ENCODE peak calls at places on chromosome 5, in nine cellular contexts. One of them, this sample, is unnamed.

GRCh38 chr5:123116757-123117156 is 27.7 kb downstream of the PRDM6 start:
- DNase-seq in upper lobe of right lung: no peak
- DNase-seq in pancreas: no peak
- DNase-seq in Caco-2: no peak
- DNase-seq in hepatocyte: no peak
- DNase-seq in GF-D8: no peak
- DNase-seq in activated T-cell treated with anti-CD3 and anti-CD28 coated beads, Interleukin-2, amount 50 U/mL, for 4 hours: no peak
- DNase-seq in GM04504: no peak
- DNase-seq in activated CD4-positive, alpha-beta T cell treated with anti-CD3 and anti-CD28 coated beads for 4 hours: no peak
- DNase-seq in this sample: no peak

GRCh38 chr5:157740211-157740610 is 3.3 kb upstream of the LSM11 start:
- DNase-seq in upper lobe of right lung: no peak
- DNase-seq in pancreas: no peak
- DNase-seq in Caco-2: no peak
- DNase-seq in hepatocyte: peak
- DNase-seq in GF-D8: no peak
- DNase-seq in activated T-cell treated with anti-CD3 and anti-CD28 coated beads, Interleukin-2, amount 50 U/mL, for 4 hours: no peak
- DNase-seq in GM04504: no peak
- DNase-seq in activated CD4-positive, alpha-beta T cell treated with anti-CD3 and anti-CD28 coated beads for 4 hours: peak
- DNase-seq in this sample: no peak

GRCh38 chr5:111726986-111727385 is 30.0 kb downstream of the NREP start:
- DNase-seq in upper lobe of right lung: no peak
- DNase-seq in pancreas: no peak
- DNase-seq in Caco-2: no peak
- DNase-seq in hepatocyte: no peak
- DNase-seq in GF-D8: no peak
- DNase-seq in activated T-cell treated with anti-CD3 and anti-CD28 coated beads, Interleukin-2, amount 50 U/mL, for 4 hours: no peak
- DNase-seq in GM04504: no peak
- DNase-seq in activated CD4-positive, alpha-beta T cell treated with anti-CD3 and anti-CD28 coated beads for 4 hours: no peak
- DNase-seq in this sample: no peak

GRCh38 chr5:53983568-53984465 is 326.6 kb downstream of the ARL15 start:
- DNase-seq in upper lobe of right lung: no peak
- DNase-seq in pancreas: no peak
- DNase-seq in Caco-2: no peak
- DNase-seq in hepatocyte: no peak
- DNase-seq in GF-D8: no peak
- DNase-seq in activated T-cell treated with anti-CD3 and anti-CD28 coated beads, Interleukin-2, amount 50 U/mL, for 4 hours: no peak
- DNase-seq in GM04504: peak
- DNase-seq in activated CD4-positive, alpha-beta T cell treated with anti-CD3 and anti-CD28 coated beads for 4 hours: no peak
- DNase-seq in this sample: no peak

GRCh38 chr5:39503148-39503547 is 78.4 kb upstream of the DAB2 start:
- DNase-seq in upper lobe of right lung: no peak
- DNase-seq in pancreas: no peak
- DNase-seq in Caco-2: no peak
- DNase-seq in hepatocyte: no peak
- DNase-seq in GF-D8: no peak
- DNase-seq in activated T-cell treated with anti-CD3 and anti-CD28 coated beads, Interleukin-2, amount 50 U/mL, for 4 hours: no peak
- DNase-seq in GM04504: peak
- DNase-seq in activated CD4-positive, alpha-beta T cell treated with anti-CD3 and anti-CD28 coated beads for 4 hours: no peak
- DNase-seq in this sample: no peak

GRCh38 chr5:54514841-54515432 is 2.6 kb upstream of the SNX18 start:
- DNase-seq in upper lobe of right lung: no peak
- DNase-seq in pancreas: no peak
- DNase-seq in Caco-2: no peak
- DNase-seq in hepatocyte: no peak
- DNase-seq in GF-D8: no peak
- DNase-seq in activated T-cell treated with anti-CD3 and anti-CD28 coated beads, Interleukin-2, amount 50 U/mL, for 4 hours: no peak
- DNase-seq in GM04504: peak
- DNase-seq in activated CD4-positive, alpha-beta T cell treated with anti-CD3 and anti-CD28 coated beads for 4 hours: no peak
- DNase-seq in this sample: no peak

GRCh38 chr5:100901851-100902341 is 1.2 kb downstream of the ST8SIA4 start:
- DNase-seq in upper lobe of right lung: no peak
- DNase-seq in pancreas: no peak
- DNase-seq in Caco-2: no peak
- DNase-seq in hepatocyte: peak
- DNase-seq in GF-D8: peak
- DNase-seq in activated T-cell treated with anti-CD3 and anti-CD28 coated beads, Interleukin-2, amount 50 U/mL, for 4 hours: peak
- DNase-seq in GM04504: no peak
- DNase-seq in activated CD4-positive, alpha-beta T cell treated with anti-CD3 and anti-CD28 coated beads for 4 hours: peak
- DNase-seq in this sample: no peak

GRCh38 chr5:142312399-142312798 is 12.4 kb downstream of the SPRY4 start:
- DNase-seq in upper lobe of right lung: no peak
- DNase-seq in pancreas: no peak
- DNase-seq in Caco-2: no peak
- DNase-seq in hepatocyte: no peak
- DNase-seq in GF-D8: no peak
- DNase-seq in activated T-cell treated with anti-CD3 and anti-CD28 coated beads, Interleukin-2, amount 50 U/mL, for 4 hours: no peak
- DNase-seq in GM04504: no peak
- DNase-seq in activated CD4-positive, alpha-beta T cell treated with anti-CD3 and anti-CD28 coated beads for 4 hours: no peak
- DNase-seq in this sample: no peak

GRCh38 chr5:17019324-17019723 is 83.2 kb upstream of the MYO10 start:
- DNase-seq in upper lobe of right lung: no peak
- DNase-seq in pancreas: no peak
- DNase-seq in Caco-2: no peak
- DNase-seq in hepatocyte: no peak
- DNase-seq in GF-D8: no peak
- DNase-seq in activated T-cell treated with anti-CD3 and anti-CD28 coated beads, Interleukin-2, amount 50 U/mL, for 4 hours: no peak
- DNase-seq in GM04504: no peak
- DNase-seq in activated CD4-positive, alpha-beta T cell treated with anti-CD3 and anti-CD28 coated beads for 4 hours: no peak
- DNase-seq in this sample: no peak

GRCh38 chr5:134203630-134204029 is 22.2 kb downstream of the PPP2CA start:
- DNase-seq in upper lobe of right lung: no peak
- DNase-seq in pancreas: no peak
- DNase-seq in Caco-2: no peak
- DNase-seq in hepatocyte: no peak
- DNase-seq in GF-D8: no peak
- DNase-seq in activated T-cell treated with anti-CD3 and anti-CD28 coated beads, Interleukin-2, amount 50 U/mL, for 4 hours: no peak
- DNase-seq in GM04504: no peak
- DNase-seq in activated CD4-positive, alpha-beta T cell treated with anti-CD3 and anti-CD28 coated beads for 4 hours: no peak
- DNase-seq in this sample: no peak

GRCh38 chr5:150399158-150400019 is 13.3 kb downstream of the CD74 start:
- DNase-seq in upper lobe of right lung: no peak
- DNase-seq in pancreas: no peak
- DNase-seq in Caco-2: no peak
- DNase-seq in hepatocyte: no peak
- DNase-seq in GF-D8: no peak
- DNase-seq in activated T-cell treated with anti-CD3 and anti-CD28 coated beads, Interleukin-2, amount 50 U/mL, for 4 hours: no peak
- DNase-seq in GM04504: no peak
- DNase-seq in activated CD4-positive, alpha-beta T cell treated with anti-CD3 and anti-CD28 coated beads for 4 hours: no peak
- DNase-seq in this sample: no peak

GRCh38 chr5:44568519-44568918 is 179.3 kb upstream of the FGF10 start:
- DNase-seq in upper lobe of right lung: no peak
- DNase-seq in pancreas: no peak
- DNase-seq in Caco-2: no peak
- DNase-seq in hepatocyte: no peak
- DNase-seq in GF-D8: no peak
- DNase-seq in activated T-cell treated with anti-CD3 and anti-CD28 coated beads, Interleukin-2, amount 50 U/mL, for 4 hours: no peak
- DNase-seq in GM04504: no peak
- DNase-seq in activated CD4-positive, alpha-beta T cell treated with anti-CD3 and anti-CD28 coated beads for 4 hours: no peak
- DNase-seq in this sample: no peak

GRCh38 chr5:43627028-43627427 is 24.0 kb downstream of the NNT start:
- DNase-seq in upper lobe of right lung: no peak
- DNase-seq in pancreas: no peak
- DNase-seq in Caco-2: peak
- DNase-seq in hepatocyte: peak
- DNase-seq in GF-D8: no peak
- DNase-seq in activated T-cell treated with anti-CD3 and anti-CD28 coated beads, Interleukin-2, amount 50 U/mL, for 4 hours: no peak
- DNase-seq in GM04504: no peak
- DNase-seq in activated CD4-positive, alpha-beta T cell treated with anti-CD3 and anti-CD28 coated beads for 4 hours: no peak
- DNase-seq in this sample: peak

GRCh38 chr5:179616002-179616594 is 7.4 kb downstream of the HNRNPH1 start:
- DNase-seq in upper lobe of right lung: peak
- DNase-seq in pancreas: no peak
- DNase-seq in Caco-2: no peak
- DNase-seq in hepatocyte: no peak
- DNase-seq in GF-D8: no peak
- DNase-seq in activated T-cell treated with anti-CD3 and anti-CD28 coated beads, Interleukin-2, amount 50 U/mL, for 4 hours: no peak
- DNase-seq in GM04504: no peak
- DNase-seq in activated CD4-positive, alpha-beta T cell treated with anti-CD3 and anti-CD28 coated beads for 4 hours: no peak
- DNase-seq in this sample: no peak

GRCh38 chr5:115179959-115180709 is 10.4 kb upstream of the TRIM36 start:
- DNase-seq in upper lobe of right lung: peak
- DNase-seq in pancreas: no peak
- DNase-seq in Caco-2: no peak
- DNase-seq in hepatocyte: peak
- DNase-seq in GF-D8: no peak
- DNase-seq in activated T-cell treated with anti-CD3 and anti-CD28 coated beads, Interleukin-2, amount 50 U/mL, for 4 hours: no peak
- DNase-seq in GM04504: no peak
- DNase-seq in activated CD4-positive, alpha-beta T cell treated with anti-CD3 and anti-CD28 coated beads for 4 hours: peak
- DNase-seq in this sample: no peak

GRCh38 chr5:80069918-80070318 is 34.8 kb downstream of the THBS4 start:
- DNase-seq in upper lobe of right lung: peak
- DNase-seq in pancreas: no peak
- DNase-seq in Caco-2: no peak
- DNase-seq in hepatocyte: no peak
- DNase-seq in GF-D8: no peak
- DNase-seq in activated T-cell treated with anti-CD3 and anti-CD28 coated beads, Interleukin-2, amount 50 U/mL, for 4 hours: no peak
- DNase-seq in GM04504: no peak
- DNase-seq in activated CD4-positive, alpha-beta T cell treated with anti-CD3 and anti-CD28 coated beads for 4 hours: no peak
- DNase-seq in this sample: no peak

GRCh38 chr5:88787856-88788255 is 95.1 kb downstream of the MEF2C start:
- DNase-seq in upper lobe of right lung: no peak
- DNase-seq in pancreas: no peak
- DNase-seq in Caco-2: no peak
- DNase-seq in hepatocyte: no peak
- DNase-seq in GF-D8: no peak
- DNase-seq in activated T-cell treated with anti-CD3 and anti-CD28 coated beads, Interleukin-2, amount 50 U/mL, for 4 hours: no peak
- DNase-seq in GM04504: no peak
- DNase-seq in activated CD4-positive, alpha-beta T cell treated with anti-CD3 and anti-CD28 coated beads for 4 hours: no peak
- DNase-seq in this sample: no peak

GRCh38 chr5:135461752-135462151 is 9.6 kb upstream of the TIFAB start:
- DNase-seq in upper lobe of right lung: no peak
- DNase-seq in pancreas: no peak
- DNase-seq in Caco-2: peak
- DNase-seq in hepatocyte: no peak
- DNase-seq in GF-D8: no peak
- DNase-seq in activated T-cell treated with anti-CD3 and anti-CD28 coated beads, Interleukin-2, amount 50 U/mL, for 4 hours: no peak
- DNase-seq in GM04504: no peak
- DNase-seq in activated CD4-positive, alpha-beta T cell treated with anti-CD3 and anti-CD28 coated beads for 4 hours: no peak
- DNase-seq in this sample: no peak

GRCh38 chr5:136164226-136164625 is 28.7 kb downstream of the SMIM32 start:
- DNase-seq in upper lobe of right lung: no peak
- DNase-seq in pancreas: no peak
- DNase-seq in Caco-2: no peak
- DNase-seq in hepatocyte: no peak
- DNase-seq in GF-D8: no peak
- DNase-seq in activated T-cell treated with anti-CD3 and anti-CD28 coated beads, Interleukin-2, amount 50 U/mL, for 4 hours: no peak
- DNase-seq in GM04504: no peak
- DNase-seq in activated CD4-positive, alpha-beta T cell treated with anti-CD3 and anti-CD28 coated beads for 4 hours: no peak
- DNase-seq in this sample: no peak

GRCh38 chr5:23466401-23466886 is 41.0 kb upstream of the PRDM9 start:
- DNase-seq in upper lobe of right lung: no peak
- DNase-seq in pancreas: no peak
- DNase-seq in Caco-2: no peak
- DNase-seq in hepatocyte: peak
- DNase-seq in GF-D8: no peak
- DNase-seq in activated T-cell treated with anti-CD3 and anti-CD28 coated beads, Interleukin-2, amount 50 U/mL, for 4 hours: no peak
- DNase-seq in GM04504: no peak
- DNase-seq in activated CD4-positive, alpha-beta T cell treated with anti-CD3 and anti-CD28 coated beads for 4 hours: no peak
- DNase-seq in this sample: no peak

GRCh38 chr5:176608937-176609723 is 826 bp downstream of the GPRIN1 start:
- DNase-seq in upper lobe of right lung: no peak
- DNase-seq in pancreas: no peak
- DNase-seq in Caco-2: no peak
- DNase-seq in hepatocyte: no peak
- DNase-seq in GF-D8: no peak
- DNase-seq in activated T-cell treated with anti-CD3 and anti-CD28 coated beads, Interleukin-2, amount 50 U/mL, for 4 hours: peak
- DNase-seq in GM04504: no peak
- DNase-seq in activated CD4-positive, alpha-beta T cell treated with anti-CD3 and anti-CD28 coated beads for 4 hours: peak
- DNase-seq in this sample: no peak

GRCh38 chr5:158543539-158544387 is 556.0 kb downstream of the EBF1 start:
- DNase-seq in upper lobe of right lung: no peak
- DNase-seq in pancreas: no peak
- DNase-seq in Caco-2: no peak
- DNase-seq in hepatocyte: peak
- DNase-seq in GF-D8: no peak
- DNase-seq in activated T-cell treated with anti-CD3 and anti-CD28 coated beads, Interleukin-2, amount 50 U/mL, for 4 hours: no peak
- DNase-seq in GM04504: no peak
- DNase-seq in activated CD4-positive, alpha-beta T cell treated with anti-CD3 and anti-CD28 coated beads for 4 hours: no peak
- DNase-seq in this sample: no peak

GRCh38 chr5:135433626-135434426 is 13.3 kb downstream of the DCANP1 start:
- DNase-seq in upper lobe of right lung: no peak
- DNase-seq in pancreas: no peak
- DNase-seq in Caco-2: no peak
- DNase-seq in hepatocyte: no peak
- DNase-seq in GF-D8: no peak
- DNase-seq in activated T-cell treated with anti-CD3 and anti-CD28 coated beads, Interleukin-2, amount 50 U/mL, for 4 hours: no peak
- DNase-seq in GM04504: no peak
- DNase-seq in activated CD4-positive, alpha-beta T cell treated with anti-CD3 and anti-CD28 coated beads for 4 hours: no peak
- DNase-seq in this sample: peak

GRCh38 chr5:180155331-180155881 is 53.6 kb downstream of the RASGEF1C start:
- DNase-seq in upper lobe of right lung: no peak
- DNase-seq in pancreas: no peak
- DNase-seq in Caco-2: no peak
- DNase-seq in hepatocyte: peak
- DNase-seq in GF-D8: no peak
- DNase-seq in activated T-cell treated with anti-CD3 and anti-CD28 coated beads, Interleukin-2, amount 50 U/mL, for 4 hours: no peak
- DNase-seq in GM04504: no peak
- DNase-seq in activated CD4-positive, alpha-beta T cell treated with anti-CD3 and anti-CD28 coated beads for 4 hours: no peak
- DNase-seq in this sample: no peak

GRCh38 chr5:143527808-143528207 is 124.3 kb upstream of the NR3C1 start:
- DNase-seq in upper lobe of right lung: no peak
- DNase-seq in pancreas: no peak
- DNase-seq in Caco-2: no peak
- DNase-seq in hepatocyte: no peak
- DNase-seq in GF-D8: no peak
- DNase-seq in activated T-cell treated with anti-CD3 and anti-CD28 coated beads, Interleukin-2, amount 50 U/mL, for 4 hours: no peak
- DNase-seq in GM04504: no peak
- DNase-seq in activated CD4-positive, alpha-beta T cell treated with anti-CD3 and anti-CD28 coated beads for 4 hours: no peak
- DNase-seq in this sample: no peak

GRCh38 chr5:158198636-158199035 is 339.7 kb upstream of the CLINT1 start:
- DNase-seq in upper lobe of right lung: no peak
- DNase-seq in pancreas: no peak
- DNase-seq in Caco-2: no peak
- DNase-seq in hepatocyte: no peak
- DNase-seq in GF-D8: no peak
- DNase-seq in activated T-cell treated with anti-CD3 and anti-CD28 coated beads, Interleukin-2, amount 50 U/mL, for 4 hours: no peak
- DNase-seq in GM04504: no peak
- DNase-seq in activated CD4-positive, alpha-beta T cell treated with anti-CD3 and anti-CD28 coated beads for 4 hours: no peak
- DNase-seq in this sample: no peak

GRCh38 chr5:157285310-157286035 is 19.6 kb downstream of the CYFIP2 start:
- DNase-seq in upper lobe of right lung: no peak
- DNase-seq in pancreas: no peak
- DNase-seq in Caco-2: no peak
- DNase-seq in hepatocyte: no peak
- DNase-seq in GF-D8: no peak
- DNase-seq in activated T-cell treated with anti-CD3 and anti-CD28 coated beads, Interleukin-2, amount 50 U/mL, for 4 hours: no peak
- DNase-seq in GM04504: no peak
- DNase-seq in activated CD4-positive, alpha-beta T cell treated with anti-CD3 and anti-CD28 coated beads for 4 hours: no peak
- DNase-seq in this sample: no peak

GRCh38 chr5:104967806-104968205 is 1405.2 kb upstream of the NUDT12 start:
- DNase-seq in upper lobe of right lung: no peak
- DNase-seq in pancreas: no peak
- DNase-seq in Caco-2: no peak
- DNase-seq in hepatocyte: no peak
- DNase-seq in GF-D8: no peak
- DNase-seq in activated T-cell treated with anti-CD3 and anti-CD28 coated beads, Interleukin-2, amount 50 U/mL, for 4 hours: no peak
- DNase-seq in GM04504: no peak
- DNase-seq in activated CD4-positive, alpha-beta T cell treated with anti-CD3 and anti-CD28 coated beads for 4 hours: no peak
- DNase-seq in this sample: no peak

GRCh38 chr5:15452030-15452429 is 48.0 kb upstream of the FBXL7 start:
- DNase-seq in upper lobe of right lung: no peak
- DNase-seq in pancreas: no peak
- DNase-seq in Caco-2: no peak
- DNase-seq in hepatocyte: peak
- DNase-seq in GF-D8: no peak
- DNase-seq in activated T-cell treated with anti-CD3 and anti-CD28 coated beads, Interleukin-2, amount 50 U/mL, for 4 hours: no peak
- DNase-seq in GM04504: no peak
- DNase-seq in activated CD4-positive, alpha-beta T cell treated with anti-CD3 and anti-CD28 coated beads for 4 hours: no peak
- DNase-seq in this sample: no peak

GRCh38 chr5:73853091-73853490 is 227.1 kb downstream of the ARHGEF28 start:
- DNase-seq in upper lobe of right lung: no peak
- DNase-seq in pancreas: no peak
- DNase-seq in Caco-2: no peak
- DNase-seq in hepatocyte: no peak
- DNase-seq in GF-D8: no peak
- DNase-seq in activated T-cell treated with anti-CD3 and anti-CD28 coated beads, Interleukin-2, amount 50 U/mL, for 4 hours: no peak
- DNase-seq in GM04504: peak
- DNase-seq in activated CD4-positive, alpha-beta T cell treated with anti-CD3 and anti-CD28 coated beads for 4 hours: no peak
- DNase-seq in this sample: no peak

GRCh38 chr5:141155540-141156374 is 5.9 kb downstream of the PCDHB6 start:
- DNase-seq in upper lobe of right lung: no peak
- DNase-seq in pancreas: no peak
- DNase-seq in Caco-2: no peak
- DNase-seq in hepatocyte: no peak
- DNase-seq in GF-D8: no peak
- DNase-seq in activated T-cell treated with anti-CD3 and anti-CD28 coated beads, Interleukin-2, amount 50 U/mL, for 4 hours: no peak
- DNase-seq in GM04504: no peak
- DNase-seq in activated CD4-positive, alpha-beta T cell treated with anti-CD3 and anti-CD28 coated beads for 4 hours: no peak
- DNase-seq in this sample: no peak

This sample was measured in CMK.